ENCODE peak calls at places on chromosomes 12 and 14, in four cellular contexts. L is IMR-90, A is tibial nerve, K is DND-41. G is an unnamed sample.

GRCh38 chr12:43951286-43951685 is 115.4 kb downstream of the TMEM117 start:
- DNase-seq in A (no peak), L (no peak), K (no peak), G (no peak)

GRCh38 chr12:34402228-34402898 is 380.1 kb downstream of the ALG10 start:
- DNase-seq in L (no peak), K (no peak), A (no peak), G (no peak)

GRCh38 chr12:49346659-49347306 is at the start of gene DNAJC22:
- DNase-seq in A (no peak), L (no peak), K (no peak), G (no peak)

GRCh38 chr12:105813201-105813600 is 325.6 kb downstream of the NUAK1 start:
- DNase-seq in A (no peak), K (no peak), L (no peak), G (no peak)

GRCh38 chr12:81439344-81439743 is 319.8 kb downstream of the PPFIA2 start:
- DNase-seq in A (no peak), L (no peak), K (no peak), G (no peak)

GRCh38 chr12:114167431-114167830 is 201.3 kb upstream of the RBM19 start:
- DNase-seq in L (peak), A (no peak), K (no peak), G (no peak)

GRCh38 chr12:16158018-16158417 is 119.5 kb downstream of the SLC15A5 start:
- DNase-seq in K (no peak), A (no peak), L (no peak), G (no peak)

GRCh38 chr14:74908861-74909341 is 14.2 kb downstream of the RPS6KL1 start:
- DNase-seq in A (no peak), L (no peak), K (no peak), G (no peak)

GRCh38 chr12:28704477-28705169 is 444.5 kb upstream of the FAR2 start:
- DNase-seq in K (no peak), L (peak), A (no peak), G (no peak)

DNA sequence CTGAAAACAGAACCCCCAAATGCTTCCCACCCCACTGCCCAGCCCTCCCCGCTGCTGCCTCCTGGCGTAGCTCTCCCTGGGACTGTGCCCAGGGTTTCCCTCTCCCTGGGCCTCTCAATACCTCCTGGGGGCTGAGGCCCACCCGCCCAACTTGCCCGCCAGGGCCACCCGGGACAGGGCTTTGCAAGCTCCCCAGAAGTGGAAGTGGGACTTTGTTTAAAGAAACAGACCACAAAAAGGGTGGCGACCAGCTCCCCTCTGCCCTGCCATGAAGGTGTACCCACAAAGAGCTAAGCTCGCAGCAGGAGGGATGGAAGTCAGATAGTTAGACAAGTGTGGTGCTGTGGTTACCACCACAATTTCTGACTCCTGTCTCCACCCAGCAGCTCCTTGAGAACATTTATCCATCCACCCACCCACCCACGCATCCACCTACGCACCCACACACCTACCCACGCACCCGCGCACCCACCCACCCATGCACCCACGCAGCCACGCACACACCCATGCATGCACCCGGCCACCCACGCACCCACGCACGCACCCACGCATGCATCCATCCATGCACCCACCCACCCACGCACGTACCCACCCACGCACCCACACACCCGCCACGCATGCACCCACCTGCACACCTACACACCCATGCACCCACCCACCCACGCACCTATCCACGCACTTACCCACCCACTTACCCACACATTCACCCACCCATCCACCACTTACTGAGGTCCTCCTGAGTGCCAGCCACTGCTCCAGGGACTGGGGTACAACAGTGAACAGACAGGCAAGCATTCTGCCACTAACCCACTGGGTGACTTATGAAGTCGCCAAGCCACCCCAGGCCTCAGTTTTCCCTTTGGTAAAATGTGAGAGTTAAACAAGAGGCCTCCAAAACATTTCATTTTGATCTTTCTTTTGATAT is 127.3 kb downstream of the SCARB1 start:
- DNase-seq in L (no peak), K (peak), A (no peak), G (no peak)
- H3K27ac ChIP-seq in L (no peak), K (no peak), A (no peak), G (no peak)

GRCh38 chr12:130162771-130163460 is 652 bp downstream of the FZD10 start:
- DNase-seq in K (no peak), L (no peak), A (no peak), G (no peak)
- H3K4me3 ChIP-seq in K (no peak), L (no peak), A (no peak), G (no peak)

GRCh38 chr14:103362780-103363179 is 22.4 kb upstream of the MARK3 start:
- DNase-seq in L (no peak), A (no peak), K (no peak), G (no peak)

GRCh38 chr14:103360548-103360947 is 24.7 kb upstream of the MARK3 start:
- DNase-seq in L (no peak), K (no peak), A (no peak), G (no peak)

GRCh38 chr14:103356151-103356766 is 22.2 kb downstream of the EIF5 start:
- DNase-seq in L (no peak), A (no peak), K (no peak), G (no peak)

GRCh38 chr14:103366741-103367140 is 18.5 kb upstream of the MARK3 start:
- DNase-seq in A (no peak), L (no peak), K (no peak), G (no peak)

DNA sequence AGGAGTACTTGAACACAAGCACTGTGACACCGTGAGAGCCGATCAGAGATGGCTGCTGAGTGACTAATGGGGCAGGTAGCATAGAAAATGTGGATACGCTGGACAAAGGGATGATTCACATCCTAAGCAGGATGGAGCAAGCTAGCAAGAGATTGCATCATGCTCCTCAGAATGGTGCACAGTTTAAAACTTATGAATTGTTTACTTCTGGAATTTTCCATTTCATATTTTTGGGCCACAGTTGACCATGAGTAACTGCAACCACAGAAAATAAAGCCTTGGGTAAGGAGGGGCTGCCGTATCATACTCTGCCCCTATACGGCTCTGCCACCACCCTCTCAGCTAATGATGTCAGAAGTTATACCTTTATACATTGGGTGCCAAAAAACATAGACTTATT is 23.3 kb upstream of the MARK3 start:
- DNase-seq in K (no peak), L (peak), A (no peak), G (no peak)
- H3K27ac ChIP-seq in K (no peak), L (peak), A (no peak), G (no peak)

GRCh38 chr12:70275045-70275444 is 31.8 kb downstream of the CNOT2 start:
- DNase-seq in L (no peak), A (no peak), K (no peak), G (no peak)
- H3K4me3 ChIP-seq in L (no peak), A (no peak), K (no peak), G (no peak)

DNA sequence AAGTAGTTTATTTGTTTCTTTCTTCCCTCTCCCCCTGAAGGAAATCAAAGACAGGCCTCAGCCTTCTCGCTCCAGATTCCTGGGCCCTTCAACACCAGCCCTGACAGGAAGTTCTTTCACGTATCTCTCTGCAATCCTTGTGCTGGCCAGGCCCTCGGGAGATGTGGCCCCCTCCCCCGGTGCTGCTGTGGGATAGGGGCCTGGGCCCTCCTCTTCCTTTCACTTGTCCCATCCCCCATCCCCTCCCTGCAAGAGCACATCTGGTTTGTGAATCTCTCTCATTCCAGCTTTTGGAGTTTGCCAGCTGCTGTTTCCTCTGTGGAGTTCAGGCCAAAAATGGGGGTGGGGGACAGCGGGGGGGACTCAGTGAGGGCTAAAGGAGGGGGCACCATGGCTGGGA is 7.2 kb downstream of the LRP1 start:
- DNase-seq in L (peak), A (no peak), K (no peak), G (no peak)
- H3K27ac ChIP-seq in L (peak), A (peak), K (no peak), G (no peak)

DNA sequence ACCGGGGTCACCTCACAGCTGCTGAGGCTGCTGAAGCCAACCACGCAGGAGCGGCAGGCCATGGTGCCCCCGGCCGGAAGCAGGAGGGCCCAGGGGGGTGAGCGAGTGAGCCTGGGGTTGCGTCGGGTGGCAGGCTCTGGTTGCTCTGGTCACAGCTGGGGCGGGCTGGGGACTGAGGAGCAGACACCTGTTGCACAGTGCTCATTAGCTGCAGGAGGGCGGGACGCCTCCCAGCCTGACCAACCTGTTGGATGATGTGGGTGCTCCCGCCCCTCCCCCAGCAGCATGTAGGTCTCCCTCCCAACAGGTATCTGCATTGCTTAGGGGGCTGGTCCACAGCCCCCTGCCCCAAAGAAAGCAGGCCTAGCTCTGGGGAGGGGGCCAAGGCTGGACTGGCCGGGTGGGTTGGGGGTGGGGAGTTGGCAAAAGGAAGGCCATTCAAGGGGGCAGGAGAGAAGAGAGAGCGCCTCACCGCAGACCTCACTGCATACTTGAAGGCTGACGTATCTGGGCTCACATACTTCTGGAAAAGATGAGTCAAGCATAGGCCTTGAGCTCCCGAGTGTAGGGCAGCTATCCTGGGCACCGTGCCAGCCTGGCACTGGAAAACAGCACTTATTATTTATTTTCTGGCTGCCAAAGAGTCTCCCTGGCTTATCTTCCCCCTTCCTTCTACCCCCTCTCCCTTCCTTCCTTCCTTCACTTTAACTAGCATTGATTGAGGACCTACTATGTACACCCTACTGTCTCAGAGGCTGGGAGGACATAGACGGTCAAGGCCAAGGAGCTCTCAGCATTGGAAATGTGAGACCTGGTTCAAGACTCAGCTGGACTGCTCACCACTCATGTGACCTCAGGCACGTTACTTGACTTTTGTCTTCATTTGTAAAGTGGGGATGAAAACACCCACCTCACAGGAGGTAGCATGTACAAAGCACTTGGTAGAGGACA is at the start of gene KRT80:
- DNase-seq in L (peak), K (no peak), A (peak), G (no peak)
- H3K4me3 ChIP-seq in L (no peak), K (no peak), A (no peak), G (no peak)

DNA sequence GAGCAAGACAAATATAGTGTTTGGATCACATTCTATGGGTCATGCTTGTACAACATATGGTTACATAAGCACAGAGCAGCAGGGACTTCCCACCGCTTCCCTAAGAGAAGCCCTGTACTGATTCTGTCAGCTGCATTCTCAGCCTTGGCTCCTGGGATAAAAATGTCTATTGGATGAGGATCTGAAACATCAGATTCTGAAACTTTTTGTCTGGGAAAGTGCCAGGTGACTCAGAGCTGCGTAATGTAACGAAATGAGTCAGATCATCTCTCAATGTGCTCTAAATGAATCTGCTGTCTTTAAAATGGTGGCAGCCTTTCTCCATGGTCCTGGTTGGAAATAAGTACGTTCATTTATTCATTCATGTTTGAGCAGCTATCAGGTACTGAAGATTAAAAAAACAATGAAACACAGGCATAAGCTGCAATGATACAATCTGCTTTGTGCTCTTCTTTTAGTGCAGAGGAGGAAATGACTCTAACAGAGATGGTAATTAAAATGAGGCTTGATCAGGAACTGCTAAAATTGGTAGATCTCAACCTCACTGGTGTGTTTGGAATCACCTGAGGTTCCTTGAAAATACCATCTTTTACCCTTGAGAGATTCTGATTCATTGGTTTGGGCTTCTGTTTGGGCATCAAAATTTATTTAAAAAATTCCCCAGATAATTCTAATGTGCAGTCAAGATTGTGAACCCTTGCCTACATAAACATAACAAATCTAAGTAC is 99.1 kb upstream of the NAP1L1 start:
- DNase-seq in K (no peak), L (peak), A (peak), G (no peak)
- H3K27ac ChIP-seq in K (no peak), L (no peak), A (no peak), G (no peak)

G was measured in CD8-positive, alpha-beta memory T cell.